ENCODE peak calls at places on chromosomes 12 and 14, in seven cellular contexts. T is endothelial cell; M is pancreas; O is NCI-H2029; P is activated CD8-positive, alpha-beta memory T cell treated with anti-CD3 and anti-CD28 coated beads for 48 hours; X is Calu3; Z is Daoy. D is an unnamed sample.

GRCh38 chr12:89671469-89671868 is 37.2 kb downstream of the ATP2B1 start:
- DNase-seq in T (no peak), M (no peak), O (no peak), P (no peak), X (no peak), Z (peak; percentile 62), D (no peak)

GRCh38 chr12:88958961-88959360 is 378.7 kb upstream of the KITLG start:
- DNase-seq in T (no peak), M (no peak), O (peak; percentile 98), P (no peak), X (no peak), Z (no peak), D (no peak)

GRCh38 chr14:105879503-105879866 is 353.1 kb downstream of the TMEM121 start:
- DNase-seq in T (no peak), M (no peak), O (no peak), P (no peak), X (no peak), Z (no peak), D (peak; percentile 1)

GRCh38 chr12:65824314-65824563 is at the start of gene HMGA2:
- DNase-seq in T (peak; percentile 53), M (peak; percentile 19), O (no peak), P (no peak), X (no peak), Z (peak; percentile 88), D (no peak)

GRCh38 chr12:53064613-53065415 is 14.4 kb downstream of the SPRYD3 start:
- DNase-seq in T (no peak), M (peak; percentile 18), O (no peak), P (no peak), X (no peak), Z (no peak), D (no peak)

GRCh38 chr12:101940400-101940950 is 63.1 kb downstream of the DRAM1 start:
- DNase-seq in T (no peak), M (no peak), O (no peak), P (no peak), X (no peak), Z (no peak), D (no peak)

GRCh38 chr12:60174914-60175313 is 579.1 kb downstream of the SLC16A7 start:
- DNase-seq in T (no peak), M (no peak), O (no peak), P (no peak), X (no peak), Z (no peak), D (no peak)

GRCh38 chr12:79402626-79403025 is 288.1 kb downstream of the PAWR start:
- DNase-seq in T (no peak), M (no peak), O (no peak), P (no peak), X (no peak), Z (no peak), D (no peak)

GRCh38 chr12:105935981-105936380 is 202.8 kb downstream of the NUAK1 start:
- DNase-seq in T (no peak), M (no peak), O (no peak), P (no peak), X (no peak), Z (peak; percentile 29), D (no peak)

GRCh38 chr14:100408350-100409015 is 85.3 kb downstream of the SLC25A47 start:
- DNase-seq in T (no peak), M (no peak), O (no peak), P (no peak), X (no peak), Z (peak; percentile 87), D (no peak)

GRCh38 chr12:124032265-124032886 is 59.4 kb downstream of the ZNF664 start:
- DNase-seq in T (peak; percentile 62), M (peak; percentile 35), O (peak; percentile 40), P (no peak), X (peak; percentile 73), Z (peak; percentile 69), D (peak; percentile 42)

GRCh38 chr14:69048456-69048855 is 69.4 kb upstream of the ACTN1 start:
- DNase-seq in T (no peak), M (no peak), O (peak; percentile 49), P (no peak), X (peak; percentile 53), Z (no peak), D (no peak)